ENCODE peak calls at places on chromosomes 13 and 19, in four cellular contexts. A, L, I and T are unnamed samples.

GRCh38 chr19:3646336-3647092 is 19.9 kb upstream of the CACTIN start:
- DNase-seq in A (no peak), I (no peak), L (no peak), T (no peak)

GRCh38 chr13:42401376-42401775 is 129.4 kb downstream of the AKAP11 start:
- DNase-seq in L (no peak), A (no peak), I (no peak), T (no peak)

GRCh38 chr19:7720351-7720750 is 11.6 kb downstream of the CLEC4G start:
- DNase-seq in I (no peak), L (no peak), A (no peak), T (no peak)

GRCh38 chr19:2887391-2887914 is 13.3 kb upstream of the ZNF57 start:
- DNase-seq in I (peak; percentile 10), L (no peak), A (no peak), T (no peak)

GRCh38 chr13:51923983-51924539 is 62.3 kb downstream of the CCDC70 start:
- DNase-seq in L (no peak), A (no peak), I (no peak), T (no peak)

GRCh38 chr19:48770223-48770622 is 14.9 kb downstream of the FGF21 start:
- DNase-seq in A (no peak), L (no peak), I (no peak), T (no peak)

GRCh38 chr19:47494211-47494547 is 10.2 kb upstream of the KPTN start:
- DNase-seq in L (no peak), A (no peak), I (no peak), T (no peak)

GRCh38 chr13:50599927-50600326 is 243.6 kb downstream of the DLEU7 start:
- DNase-seq in I (no peak), A (no peak), L (no peak), T (no peak)

GRCh38 chr13:44801990-44802389 is 187.3 kb downstream of the NUFIP1 start:
- DNase-seq in L (no peak), I (no peak), A (no peak), T (no peak)

GRCh38 chr13:79392882-79393563 is 13.0 kb downstream of the RBM26 start:
- DNase-seq in L (peak; percentile 19), A (no peak), I (no peak), T (no peak)

GRCh38 chr19:1168877-1169791 is 4.9 kb downstream of the SBNO2 start:
- DNase-seq in L (no peak), I (no peak), A (no peak), T (no peak)